ENCODE peak calls at places on chromosomes 12 and 14, in five cellular contexts. F, O, A, L and Z are unnamed samples.
A peak's percentile ranks its signal among the peaks of the same experiment; 100 is the strongest.

GRCh38 chr12:1993341-1993740 is 10.9 kb downstream of the DCP1B start:
- DNase-seq in O (peak; percentile 29), L (no peak), A (no peak), F (peak; percentile 30), Z (no peak)

GRCh38 chr12:29301114-29301513 is 79.9 kb downstream of the ERGIC2 start:
- DNase-seq in L (no peak), O (no peak), F (no peak), A (no peak), Z (no peak)

GRCh38 chr12:21471294-21471693 is 30.1 kb downstream of the RECQL start:
- DNase-seq in L (no peak), F (no peak), O (no peak), A (no peak), Z (no peak)

GRCh38 chr14:68104518-68104917 is 284.9 kb downstream of the RAD51B start:
- DNase-seq in L (no peak), A (no peak), F (peak; percentile 66), O (peak; percentile 13), Z (no peak)

GRCh38 chr14:27929823-27930347 is 836.7 kb upstream of the FOXG1 start:
- DNase-seq in O (no peak), F (no peak), A (no peak), L (no peak), Z (no peak)

GRCh38 chr14:91367173-91368171 is 50.1 kb downstream of the CCDC88C start:
- DNase-seq in F (peak; percentile 22), L (peak; percentile 82), A (no peak), O (no peak), Z (no peak)

GRCh38 chr12:80353254-80353653 is 90.8 kb upstream of the PTPRQ start:
- DNase-seq in L (no peak), O (peak; percentile 83), A (no peak), F (peak; percentile 5), Z (no peak)

GRCh38 chr12:27873010-27873409 is 93.0 kb upstream of the MANSC4 start:
- DNase-seq in F (no peak), L (no peak), A (no peak), O (no peak), Z (no peak)

GRCh38 chr14:104554088-104554607 is 25.4 kb upstream of the C14orf180 start:
- DNase-seq in F (no peak), O (no peak), A (no peak), L (no peak), Z (no peak)

GRCh38 chr12:102638777-102639176 is 158.4 kb upstream of the IGF1 start:
- DNase-seq in F (peak; percentile 26), A (no peak), L (no peak), O (no peak), Z (no peak)

GRCh38 chr14:77140937-77141591 is 527 bp downstream of the ZDHHC22 start:
- DNase-seq in A (no peak), F (peak; percentile 49), O (no peak), L (no peak), Z (peak; percentile 91)

GRCh38 chr12:111084605-111085004 is 164.2 kb upstream of the MYL2 start:
- DNase-seq in L (no peak), F (no peak), O (no peak), A (no peak), Z (no peak)

GRCh38 chr12:131865196-131865875 is 29.1 kb upstream of the ULK1 start:
- DNase-seq in A (no peak), O (no peak), F (peak; percentile 96), L (no peak), Z (no peak)

GRCh38 chr14:69324341-69324931 is 64.5 kb downstream of the GALNT16 start:
- DNase-seq in F (no peak), A (no peak), O (no peak), L (no peak), Z (no peak)

GRCh38 chr14:22268875-22269274 is 320.1 kb downstream of the DAD1 start:
- DNase-seq in A (peak; percentile 10), O (no peak), F (no peak), L (no peak), Z (no peak)

GRCh38 chr14:69244946-69245345 is 15.0 kb upstream of the GALNT16 start:
- DNase-seq in F (no peak), O (no peak), A (no peak), L (no peak), Z (no peak)

GRCh38 chr12:109645708-109646107 is 67.9 kb upstream of the FAM222A start:
- DNase-seq in F (no peak), O (no peak), A (no peak), L (no peak), Z (no peak)

GRCh38 chr14:51004801-51005526 is 60.7 kb upstream of the PYGL start:
- DNase-seq in O (peak; percentile 66), F (peak; percentile 93), A (no peak), L (no peak), Z (no peak)

GRCh38 chr14:58744951-58745350 is 107.2 kb downstream of the DACT1 start:
- DNase-seq in F (no peak), O (no peak), L (no peak), A (no peak), Z (no peak)

GRCh38 chr14:70808402-70809237 is 693 bp downstream of the MAP3K9 start:
- DNase-seq in L (no peak), O (no peak), A (no peak), F (peak; percentile 59), Z (no peak)

GRCh38 chr14:70810621-70811020 is 1.3 kb upstream of the MAP3K9 start:
- DNase-seq in F (no peak), L (no peak), A (no peak), O (no peak), Z (no peak)

GRCh38 chr14:70811065-70811464 is 1.8 kb upstream of the MAP3K9 start:
- DNase-seq in F (no peak), L (no peak), O (no peak), A (no peak), Z (no peak)

GRCh38 chr14:70809238-70810214 is at the start of gene MAP3K9:
- DNase-seq in A (peak; percentile 82), L (peak; percentile 89), F (peak; percentile 97), O (peak; percentile 96), Z (peak; percentile 98)

GRCh38 chr14:70808023-70808401 is 1.3 kb downstream of the MAP3K9 start:
- DNase-seq in F (peak; percentile 71), A (no peak), L (no peak), O (peak; percentile 47), Z (no peak)
- TF ChIP-seq HDAC2 in F (no peak), A (no peak), L (no peak), O (no peak), Z (no peak)

GRCh38 chr12:15861404-15861803 is 20.8 kb upstream of the STRAP start:
- DNase-seq in A (no peak), F (no peak), L (no peak), O (no peak), Z (no peak)
- TF ChIP-seq HDAC2 in A (no peak), F (no peak), L (no peak), O (no peak), Z (no peak)

GRCh38 chr12:38907171-38907923 is 2.0 kb upstream of the CPNE8 start:
- DNase-seq in F (no peak), O (no peak), L (no peak), A (no peak), Z (no peak)

GRCh38 chr12:38905480-38906351 is at the start of gene CPNE8:
- DNase-seq in F (peak; percentile 87), O (no peak), A (peak; percentile 73), L (peak; percentile 48), Z (no peak)

GRCh38 chr12:38903596-38903995 is 1.8 kb downstream of the CPNE8 start:
- DNase-seq in F (no peak), L (no peak), A (peak; percentile 9), O (no peak), Z (no peak)

GRCh38 chr12:38906482-38907170 is 1.2 kb upstream of the CPNE8 start:
- DNase-seq in F (peak; percentile 88), A (peak; percentile 83), O (peak; percentile 45), L (peak; percentile 56), Z (peak; percentile 65)

GRCh38 chr12:38904932-38905479 is 385 bp downstream of the CPNE8 start:
- DNase-seq in L (peak; percentile 65), A (peak; percentile 78), F (peak; percentile 94), O (peak; percentile 52), Z (no peak)
- TF ChIP-seq HDAC2 in L (no peak), A (no peak), F (peak; percentile 54), O (peak; percentile 13), Z (no peak)

DNA sequence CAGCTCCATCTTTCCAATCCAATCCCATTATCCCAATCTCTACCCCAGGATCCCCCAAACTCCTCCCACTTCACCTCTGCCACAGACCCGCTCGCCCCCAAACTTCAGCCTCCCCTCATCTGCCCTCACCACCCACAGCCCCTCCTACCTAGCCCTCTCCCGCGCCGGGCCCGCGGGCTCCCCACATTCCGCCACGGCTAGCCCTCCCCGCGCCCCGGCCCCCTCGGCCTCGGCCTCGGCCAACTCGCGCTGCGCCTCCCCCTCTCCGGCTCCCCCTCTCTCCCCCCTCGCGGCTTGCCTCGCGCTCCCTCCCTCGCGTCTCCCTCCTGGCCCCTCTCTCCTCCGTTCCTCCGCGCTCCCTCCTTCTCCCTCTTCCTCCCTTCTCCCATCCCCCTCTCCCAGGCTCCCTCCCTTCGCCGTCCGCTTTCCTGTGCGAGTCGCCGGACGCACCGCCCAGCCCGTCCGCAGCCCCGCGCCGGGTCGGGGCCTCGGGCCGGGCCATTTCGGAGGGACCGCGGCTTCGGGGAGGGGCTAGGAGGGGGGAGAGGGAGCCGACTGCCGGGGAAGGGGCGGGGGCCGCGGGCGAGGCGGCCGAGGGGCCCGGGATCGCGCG is at the start of gene ATN1:
- DNase-seq in F (peak; percentile 56), O (no peak), A (peak; percentile 72), L (no peak), Z (peak; percentile 83)
- TF ChIP-seq HDAC2 in F (no peak), O (peak; percentile 18), A (no peak), L (no peak), Z (peak; percentile 57)

DNA sequence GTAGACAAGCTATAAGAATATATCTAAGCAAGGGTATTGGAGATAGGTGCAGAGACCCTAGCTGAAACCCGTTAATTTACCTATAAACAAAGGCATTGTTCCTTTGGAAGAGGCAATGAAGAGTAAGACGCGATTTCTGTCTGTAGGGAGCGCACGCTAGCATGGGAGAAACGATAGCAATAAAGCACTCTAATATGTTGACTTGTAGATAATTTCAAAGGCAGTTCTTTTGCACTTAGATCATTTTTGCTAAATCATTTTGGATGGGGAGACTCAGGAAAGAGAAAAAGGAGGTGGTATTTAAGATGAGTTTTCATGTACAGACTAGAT is 648 bp downstream of the CCDC77 start:
- DNase-seq in O (peak; percentile 42), L (no peak), A (peak; percentile 53), F (peak; percentile 48), Z (no peak)
- TF ChIP-seq HDAC2 in O (no peak), L (no peak), A (no peak), F (no peak), Z (no peak)

GRCh38 chr12:115296613-115297012 is 612.6 kb upstream of the TBX3 start:
- DNase-seq in F (no peak), O (no peak), L (no peak), A (no peak), Z (no peak)
- TF ChIP-seq HDAC2 in F (no peak), O (no peak), L (no peak), A (no peak), Z (no peak)

GRCh38 chr12:19575307-19576243 is 136.3 kb downstream of the AEBP2 start:
- DNase-seq in F (peak; percentile 15), L (no peak), O (peak; percentile 1), A (peak; percentile 9), Z (no peak)

GRCh38 chr12:19574606-19575005 is 135.3 kb downstream of the AEBP2 start:
- DNase-seq in F (peak; percentile 27), O (peak; percentile 2), L (no peak), A (peak; percentile 4), Z (no peak)

GRCh38 chr12:19576421-19576925 is 137.2 kb downstream of the AEBP2 start:
- DNase-seq in A (no peak), L (no peak), F (no peak), O (no peak), Z (no peak)

GRCh38 chr12:19573866-19574265 is 134.6 kb downstream of the AEBP2 start:
- DNase-seq in L (no peak), O (no peak), A (no peak), F (no peak), Z (no peak)

GRCh38 chr12:19572920-19573558 is 133.7 kb downstream of the AEBP2 start:
- DNase-seq in A (peak; percentile 52), L (no peak), O (peak; percentile 45), F (peak; percentile 68), Z (peak; percentile 69)
- TF ChIP-seq HDAC2 in A (no peak), L (no peak), O (no peak), F (no peak), Z (no peak)